ENCODE peak calls at places on chromosomes 2 and 18, in six cellular contexts. T is lung, Y is spleen, R is heart right ventricle, F is pancreas, D is hepatocyte. N is an unnamed sample.

GRCh38 chr2:68251855-68252406 is 401 bp downstream of the PPP3R1 start:
- DNase-seq in D (peak), F (peak), T (peak), R (peak), Y (peak), N (peak)

GRCh38 chr2:230124792-230125452 is 56.2 kb upstream of the SLC16A14 start:
- DNase-seq in F (no peak), T (peak), Y (peak), R (peak), D (no peak), N (no peak)

GRCh38 chr2:28463893-28464292 is 32.0 kb upstream of the PLB1 start:
- DNase-seq in D (no peak), F (no peak), T (no peak), R (no peak), Y (no peak), N (peak)

GRCh38 chr2:104406273-104406726 is 447.6 kb upstream of the POU3F3 start:
- DNase-seq in F (no peak), D (peak), T (no peak), R (no peak), Y (no peak), N (no peak)

GRCh38 chr18:54672846-54673475 is 81.9 kb downstream of the DYNAP start:
- DNase-seq in D (peak), T (no peak), R (no peak), F (no peak), Y (no peak), N (no peak)

GRCh38 chr2:7428444-7429204 is 511.4 kb downstream of the RNF144A start:
- DNase-seq in R (no peak), D (no peak), F (no peak), Y (peak), T (no peak), N (no peak)

GRCh38 chr2:68031546-68032160 is 31.2 kb downstream of the C1D start:
- DNase-seq in F (no peak), T (no peak), Y (no peak), R (no peak), D (peak), N (peak)

GRCh38 chr2:16569401-16569800 is 96.2 kb downstream of the CYRIA start:
- DNase-seq in R (no peak), T (no peak), F (no peak), D (no peak), Y (no peak), N (no peak)

GRCh38 chr18:9095297-9096012 is 7.0 kb upstream of the NDUFV2 start:
- DNase-seq in F (no peak), D (peak), T (no peak), Y (no peak), R (no peak), N (no peak)

GRCh38 chr2:235677276-235677788 is 183.5 kb downstream of the AGAP1 start:
- DNase-seq in D (peak), T (no peak), R (no peak), F (no peak), Y (no peak), N (peak)

GRCh38 chr2:23703583-23704385 is 223.1 kb downstream of the ATAD2B start:
- DNase-seq in Y (no peak), T (peak), D (peak), F (no peak), R (peak), N (no peak)

GRCh38 chr2:104850322-104851184 is 3.4 kb upstream of the POU3F3 start:
- DNase-seq in T (no peak), R (no peak), D (no peak), Y (no peak), F (no peak), N (no peak)

DNA sequence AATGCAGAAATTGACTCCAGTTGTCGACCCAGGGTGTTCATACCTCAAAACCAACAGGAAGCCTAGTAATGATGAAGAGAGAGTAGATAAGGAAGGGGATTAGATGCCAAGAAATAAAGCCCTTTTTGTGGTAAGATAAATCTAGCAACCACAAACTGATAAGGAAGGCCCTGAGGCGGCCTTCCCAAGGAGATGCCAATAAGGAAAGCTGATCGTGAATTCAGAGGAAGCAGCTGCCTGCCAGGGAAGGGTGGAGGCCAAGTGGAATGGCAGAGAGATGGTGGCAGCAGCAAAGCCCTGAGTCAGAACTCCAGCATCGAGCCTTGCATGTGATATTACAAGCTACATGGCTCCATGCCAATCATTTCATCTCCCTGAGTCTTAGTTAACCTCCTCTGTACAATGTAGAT is 126.3 kb downstream of the IRS1 start:
- DNase-seq in Y (no peak), F (no peak), D (peak), R (no peak), T (no peak), N (peak)
- H3K27ac ChIP-seq in Y (no peak), F (no peak), D (no peak), R (peak), T (peak), N (peak)

DNA sequence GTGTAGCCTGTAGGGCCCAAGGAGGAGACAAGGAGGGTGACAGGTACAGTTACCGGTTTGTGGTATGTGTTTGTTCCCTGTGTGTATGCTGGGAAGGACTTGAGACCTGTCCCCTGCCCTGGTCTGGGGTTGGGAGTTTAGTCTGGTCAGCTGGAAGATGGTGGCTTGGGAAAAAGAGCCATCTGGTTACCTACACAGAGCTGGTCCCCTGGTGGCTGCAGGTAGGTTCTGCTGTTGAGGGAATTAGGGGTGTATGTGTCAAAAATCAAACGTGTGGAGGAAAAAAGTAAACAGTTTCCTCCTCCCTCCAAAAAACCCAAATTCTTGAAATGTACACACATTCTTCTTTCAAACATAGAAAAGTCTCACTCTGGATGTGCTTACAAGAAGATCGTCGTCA is 24.3 kb downstream of the PTMA start:
- DNase-seq in F (no peak), D (no peak), T (no peak), Y (no peak), R (no peak), N (no peak)
- H3K27ac ChIP-seq in F (no peak), D (no peak), T (no peak), Y (no peak), R (no peak), N (no peak)

DNA sequence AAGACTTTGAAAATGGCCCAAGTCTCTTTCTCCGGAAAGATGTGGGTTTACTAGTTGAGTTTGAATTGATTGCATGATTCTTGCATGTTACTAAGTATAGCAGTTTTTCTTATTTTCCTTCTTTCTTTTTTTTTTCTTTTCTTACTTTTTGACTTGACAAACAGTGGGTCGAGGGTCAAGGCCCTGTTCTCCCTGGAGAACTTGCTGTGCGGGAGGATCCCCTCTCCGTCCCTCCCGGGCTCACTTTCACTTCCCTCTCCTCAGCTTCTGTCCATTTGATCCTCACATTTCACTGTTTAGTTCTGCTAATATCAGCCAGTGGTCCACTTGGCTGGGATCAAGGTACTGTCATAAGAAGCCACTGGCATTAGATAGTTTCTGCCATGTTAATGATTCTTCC is 767.4 kb downstream of the TDRD15 start:
- DNase-seq in R (no peak), F (no peak), T (no peak), Y (no peak), D (no peak), N (no peak)
- H3K27ac ChIP-seq in R (no peak), F (no peak), T (no peak), Y (no peak), D (no peak), N (no peak)

DNA sequence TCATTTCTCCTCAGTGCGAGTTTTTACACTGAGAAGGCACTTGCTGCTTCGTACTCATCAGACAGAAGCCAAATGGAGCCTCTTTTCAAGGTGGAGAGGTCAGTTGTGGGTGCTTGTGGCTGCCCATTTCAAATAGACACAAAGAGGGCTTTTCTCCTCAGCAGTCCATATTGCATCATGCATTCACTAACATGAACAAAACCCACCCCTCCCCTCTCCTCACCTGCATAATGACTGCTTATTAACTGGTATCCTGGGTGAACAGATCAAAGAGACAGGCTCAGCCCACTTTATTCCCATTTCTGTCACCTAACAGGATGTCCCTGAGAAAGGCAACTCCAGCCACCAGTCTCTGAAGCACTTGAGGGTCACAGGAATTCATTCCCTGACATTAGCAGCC is 28.9 kb downstream of the KLF7 start:
- DNase-seq in D (no peak), R (no peak), Y (no peak), T (no peak), F (no peak), N (no peak)
- H3K27ac ChIP-seq in D (no peak), R (peak), Y (no peak), T (peak), F (no peak), N (peak)

GRCh38 chr18:42706618-42707017 is 408.9 kb downstream of the RIT2 start:
- DNase-seq in Y (peak), R (no peak), D (peak), F (no peak), T (no peak), N (peak)
- H3K27ac ChIP-seq in Y (no peak), R (no peak), D (peak), F (no peak), T (no peak), N (peak)

DNA sequence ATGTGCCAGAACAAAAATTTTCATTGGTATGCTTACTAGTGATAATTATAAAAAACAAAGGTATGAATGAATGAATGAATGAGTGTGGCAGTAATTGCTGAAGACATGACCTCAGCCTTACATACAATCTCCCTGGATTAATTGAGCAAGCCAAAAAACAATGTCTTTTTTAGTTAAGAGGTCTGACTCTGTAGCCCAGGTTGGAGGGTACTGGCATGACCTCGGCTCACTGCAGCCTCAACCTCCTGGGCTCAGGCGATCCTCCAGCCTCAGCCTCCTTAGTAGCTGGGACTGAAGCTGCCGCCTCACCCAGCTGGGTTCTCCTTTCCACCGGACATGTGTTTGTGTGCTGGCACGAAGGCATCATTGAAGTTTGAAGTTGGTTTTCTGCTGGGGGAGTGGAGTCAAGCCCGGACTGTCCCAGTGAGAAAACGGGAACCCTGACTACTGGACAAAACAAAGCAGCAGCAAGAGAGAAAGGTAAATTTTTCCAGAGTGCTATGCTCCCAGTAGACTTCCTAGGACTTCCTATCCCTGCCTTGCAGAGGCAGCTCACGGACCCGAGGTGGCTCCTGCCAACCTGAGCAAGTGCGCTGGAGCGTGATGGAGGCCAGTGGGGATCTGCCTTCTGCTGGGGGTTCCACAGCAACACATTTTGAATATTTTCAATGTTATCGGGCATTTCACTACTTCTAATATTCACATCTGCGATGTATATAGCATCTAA is 6.4 kb upstream of the IMP4 start:
- DNase-seq in F (no peak), T (no peak), R (no peak), D (peak), Y (no peak), N (peak)
- H3K27ac ChIP-seq in F (no peak), T (no peak), R (peak), D (peak), Y (no peak), N (peak)

GRCh38 chr2:140643761-140644187 is 1487.0 kb downstream of the LRP1B start:
- DNase-seq in Y (no peak), T (no peak), R (no peak), F (no peak), D (peak), N (peak)
- H3K27ac ChIP-seq in Y (no peak), T (no peak), R (no peak), F (no peak), D (no peak), N (no peak)

GRCh38 chr2:144102386-144102785 is 417.5 kb downstream of the ZEB2 start:
- DNase-seq in T (no peak), D (no peak), F (no peak), Y (no peak), R (no peak), N (no peak)

GRCh38 chr2:144096531-144096930 is 423.4 kb downstream of the ZEB2 start:
- DNase-seq in Y (no peak), T (no peak), F (no peak), D (no peak), R (no peak), N (no peak)

GRCh38 chr2:144097440-144098225 is 422.3 kb downstream of the ZEB2 start:
- DNase-seq in R (no peak), D (no peak), T (no peak), Y (no peak), F (no peak), N (no peak)

GRCh38 chr2:144099340-144099739 is 420.6 kb downstream of the ZEB2 start:
- DNase-seq in F (no peak), Y (no peak), D (no peak), T (no peak), R (no peak), N (no peak)

DNA sequence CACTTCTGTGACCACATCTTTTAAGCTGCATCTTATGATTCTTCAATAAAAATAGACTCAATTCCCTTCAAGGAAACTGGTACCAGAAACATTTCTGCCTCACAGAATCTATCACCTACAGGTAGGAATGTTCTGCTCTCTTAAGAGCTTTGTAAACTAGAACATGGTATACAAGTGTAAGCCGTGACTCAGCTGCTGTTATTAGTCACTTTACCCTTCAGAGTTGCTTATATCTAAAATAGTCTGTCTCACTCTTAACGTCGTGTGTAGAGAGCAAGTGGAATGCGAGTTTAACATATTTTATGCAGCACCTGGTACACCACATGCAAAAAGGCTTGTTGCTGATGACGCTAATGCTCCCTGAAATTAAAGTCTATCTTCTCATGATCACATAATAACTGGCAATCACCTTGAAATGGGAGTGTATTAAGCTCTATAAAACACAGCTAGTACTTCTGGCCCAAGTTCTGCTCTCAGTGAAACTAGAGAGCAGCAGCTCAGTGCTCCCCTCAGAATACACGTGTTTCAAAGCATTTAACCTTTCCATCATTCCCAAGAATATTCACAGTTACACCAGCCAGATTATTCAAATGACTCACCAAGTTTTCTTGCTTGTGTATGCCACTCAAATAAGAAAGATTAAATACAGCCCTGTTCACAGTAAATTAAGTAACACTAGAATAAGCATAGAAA is 420.0 kb downstream of the ZEB2 start:
- DNase-seq in T (no peak), R (no peak), Y (no peak), D (peak), F (no peak), N (peak)
- H3K27ac ChIP-seq in T (peak), R (no peak), Y (no peak), D (no peak), F (no peak), N (no peak)